ENCODE peak calls at places on chromosome 5, in seven cellular contexts. P, N, G, O, S, C and I are unnamed samples.

GRCh38 chr5:10753178-10753577 is 7.9 kb downstream of the DAP start:
- DNase-seq in P (no peak), G (no peak), O (no peak), N (no peak), S (no peak), C (no peak), I (no peak)

GRCh38 chr5:57692582-57693487 is 210.2 kb upstream of the ACTBL2 start:
- DNase-seq in N (no peak), O (peak), P (peak), S (peak), G (peak), C (peak), I (peak)

GRCh38 chr5:61840354-61840753 is 465.7 kb upstream of the KIF2A start:
- DNase-seq in S (no peak), O (no peak), P (no peak), C (no peak), N (no peak), G (no peak), I (peak)

GRCh38 chr5:143244990-143245389 is 158.5 kb downstream of the NR3C1 start:
- DNase-seq in N (no peak), O (no peak), S (no peak), P (peak), C (peak), G (no peak), I (no peak)

GRCh38 chr5:89444073-89444472 is 561.1 kb upstream of the MEF2C start:
- DNase-seq in P (no peak), N (no peak), O (no peak), G (no peak), S (no peak), C (no peak), I (no peak)

GRCh38 chr5:79418276-79418675 is 95.7 kb downstream of the HOMER1 start:
- DNase-seq in G (no peak), N (no peak), O (no peak), P (no peak), C (no peak), S (peak), I (no peak)

GRCh38 chr5:156951354-156951753 is 11.7 kb downstream of the TIMD4 start:
- DNase-seq in O (no peak), G (no peak), N (no peak), P (no peak), C (no peak), S (no peak), I (no peak)

GRCh38 chr5:138932171-138932810 is 57.2 kb upstream of the LRRTM2 start:
- DNase-seq in O (peak), G (no peak), P (no peak), C (no peak), N (no peak), S (no peak), I (peak)

GRCh38 chr5:92309336-92309991 is 926.3 kb upstream of the ARRDC3 start:
- DNase-seq in G (no peak), S (no peak), C (peak), P (peak), N (no peak), O (no peak), I (peak)

GRCh38 chr5:94707359-94707758 is 88.9 kb downstream of the SLF1 start:
- DNase-seq in C (no peak), N (no peak), S (no peak), G (no peak), P (peak), O (no peak), I (no peak)

GRCh38 chr5:179261301-179262125 is 83.7 kb downstream of the ADAMTS2 start:
- DNase-seq in S (no peak), P (peak), N (peak), G (peak), C (peak), O (peak), I (peak)

GRCh38 chr5:59660737-59661136 is 232.8 kb downstream of the PDE4D start:
- DNase-seq in O (no peak), S (no peak), N (no peak), C (peak), G (no peak), P (peak), I (peak)

GRCh38 chr5:132334812-132335211 is 34.7 kb upstream of the SLC22A5 start:
- DNase-seq in G (no peak), S (no peak), C (peak), P (peak), N (no peak), O (no peak), I (no peak)

GRCh38 chr5:115774684-115775083 is 41.8 kb downstream of the CDO1 start:
- DNase-seq in G (no peak), O (no peak), C (no peak), N (no peak), S (no peak), P (no peak), I (no peak)

GRCh38 chr5:136194611-136195010 is 1.6 kb upstream of the SMIM32 start:
- DNase-seq in S (no peak), C (no peak), N (peak), P (no peak), G (no peak), O (no peak), I (no peak)

GRCh38 chr5:136193396-136193935 is 504 bp upstream of the SMIM32 start:
- DNase-seq in G (no peak), N (no peak), C (no peak), S (no peak), P (no peak), O (no peak), I (no peak)

GRCh38 chr5:136192015-136192525 is 892 bp downstream of the SMIM32 start:
- DNase-seq in O (peak), P (no peak), C (peak), N (peak), G (no peak), S (no peak), I (peak)

GRCh38 chr5:136191304-136192014 is 1.5 kb downstream of the SMIM32 start:
- DNase-seq in C (peak), S (peak), G (no peak), O (peak), P (peak), N (no peak), I (peak)

DNA sequence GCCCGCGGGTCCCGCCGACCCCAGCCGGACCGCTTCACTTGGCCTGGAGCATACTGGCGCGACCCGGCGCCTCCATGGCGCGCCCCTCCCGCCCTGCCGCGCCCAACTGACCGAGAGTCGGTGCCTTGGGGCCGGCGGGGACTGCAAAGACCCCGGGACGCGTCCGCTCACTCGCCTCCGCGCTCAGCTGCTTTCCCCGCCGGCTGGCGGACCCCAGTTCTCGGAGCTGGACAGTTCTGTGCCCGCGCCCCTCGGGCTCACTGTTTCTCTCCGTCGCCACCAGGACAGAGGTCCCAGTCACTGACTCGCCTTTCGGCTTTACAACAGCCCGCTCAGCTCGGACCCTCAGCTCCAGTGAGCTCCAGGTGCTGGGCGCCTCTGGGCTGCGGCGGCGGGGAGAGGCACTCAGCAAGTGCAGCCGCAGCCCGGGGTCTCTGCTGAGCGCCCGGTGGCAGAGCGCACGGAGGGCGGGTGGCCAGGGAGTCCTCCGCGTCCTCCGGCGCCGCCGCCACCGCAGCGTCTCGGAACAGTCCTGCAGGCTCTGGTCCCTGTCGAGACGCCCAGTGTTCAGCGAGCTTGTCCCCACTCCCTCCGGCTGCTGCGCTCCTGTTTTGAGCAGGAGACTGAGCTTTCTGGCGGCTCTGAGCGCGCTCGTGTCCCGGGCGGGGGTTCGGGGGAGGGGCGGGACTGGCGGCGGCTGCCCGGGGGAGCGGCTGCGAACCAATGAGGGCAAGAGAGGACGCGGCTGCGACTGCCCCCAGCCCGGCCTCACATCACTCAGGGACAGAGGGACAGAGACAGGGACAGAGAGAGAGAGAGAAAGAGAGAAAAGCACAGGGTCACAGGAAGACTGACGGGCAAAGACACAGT is at the start of gene SMIM32:
- DNase-seq in N (peak), G (peak), P (no peak), O (peak), S (no peak), C (peak), I (peak)
- H3K9ac ChIP-seq in N (peak), G (peak), P (no peak), O (no peak), S (peak), C (peak), I (peak)

DNA sequence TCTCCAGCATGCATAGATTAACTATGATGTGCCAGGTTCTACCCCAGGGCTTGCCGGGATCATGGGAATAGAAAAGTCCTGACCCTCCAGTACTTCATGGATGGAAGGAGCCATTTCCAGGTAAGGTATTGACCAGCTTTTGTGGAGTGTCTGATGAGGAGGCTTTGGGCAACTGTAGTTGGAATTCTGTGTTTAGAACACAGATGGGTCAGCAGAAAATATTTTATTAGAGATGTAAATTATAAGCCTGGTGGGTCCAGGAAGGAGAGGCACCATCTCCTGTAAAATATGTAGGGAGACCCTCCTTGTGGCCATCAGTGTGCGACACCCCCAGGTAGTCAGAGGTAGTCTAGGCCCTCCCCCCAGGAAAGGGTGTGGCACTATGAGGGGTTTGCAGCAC is 156.2 kb downstream of the IRX1 start:
- DNase-seq in S (no peak), G (no peak), N (no peak), C (no peak), O (no peak), P (no peak), I (no peak)
- H2AK5ac ChIP-seq in S (no peak), G (no peak), N (no peak), C (no peak), O (no peak), P (no peak), I (no peak)

GRCh38 chr5:6321078-6321477 is 57.3 kb downstream of the MED10 start:
- DNase-seq in C (no peak), P (no peak), S (no peak), N (no peak), O (no peak), G (no peak), I (no peak)

GRCh38 chr5:6322163-6322713 is 56.1 kb downstream of the MED10 start:
- DNase-seq in S (no peak), G (no peak), P (no peak), N (no peak), O (no peak), C (no peak), I (no peak)

GRCh38 chr5:6317133-6317532 is 61.2 kb downstream of the MED10 start:
- DNase-seq in P (no peak), N (no peak), G (no peak), C (no peak), O (no peak), S (no peak), I (no peak)

GRCh38 chr5:6315580-6315979 is 62.8 kb downstream of the MED10 start:
- DNase-seq in C (no peak), O (no peak), S (no peak), G (no peak), P (no peak), N (no peak), I (no peak)

DNA sequence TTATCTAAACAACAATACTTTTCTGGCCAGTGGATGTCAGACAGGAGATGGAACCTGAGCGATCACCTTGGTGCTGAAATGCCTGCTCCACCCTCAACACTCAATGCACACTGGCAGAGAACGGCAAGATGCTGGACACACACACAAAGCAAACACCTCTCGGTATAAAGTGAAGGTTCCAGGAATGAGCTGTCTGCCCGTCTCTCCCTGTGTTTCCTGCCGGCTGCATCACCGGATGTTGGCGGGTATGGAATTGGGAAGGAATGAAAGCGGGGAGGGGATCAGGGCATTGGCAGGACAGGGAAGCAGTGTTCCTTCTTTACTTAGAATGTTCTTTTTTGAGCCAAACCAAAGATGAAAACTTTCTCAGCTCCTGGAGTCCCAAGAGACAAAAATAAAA is 59.2 kb downstream of the MED10 start:
- DNase-seq in G (no peak), P (no peak), S (no peak), N (no peak), C (no peak), O (no peak), I (no peak)
- H3K23ac ChIP-seq in G (no peak), P (no peak), S (no peak), N (no peak), C (no peak), O (no peak), I (no peak)

DNA sequence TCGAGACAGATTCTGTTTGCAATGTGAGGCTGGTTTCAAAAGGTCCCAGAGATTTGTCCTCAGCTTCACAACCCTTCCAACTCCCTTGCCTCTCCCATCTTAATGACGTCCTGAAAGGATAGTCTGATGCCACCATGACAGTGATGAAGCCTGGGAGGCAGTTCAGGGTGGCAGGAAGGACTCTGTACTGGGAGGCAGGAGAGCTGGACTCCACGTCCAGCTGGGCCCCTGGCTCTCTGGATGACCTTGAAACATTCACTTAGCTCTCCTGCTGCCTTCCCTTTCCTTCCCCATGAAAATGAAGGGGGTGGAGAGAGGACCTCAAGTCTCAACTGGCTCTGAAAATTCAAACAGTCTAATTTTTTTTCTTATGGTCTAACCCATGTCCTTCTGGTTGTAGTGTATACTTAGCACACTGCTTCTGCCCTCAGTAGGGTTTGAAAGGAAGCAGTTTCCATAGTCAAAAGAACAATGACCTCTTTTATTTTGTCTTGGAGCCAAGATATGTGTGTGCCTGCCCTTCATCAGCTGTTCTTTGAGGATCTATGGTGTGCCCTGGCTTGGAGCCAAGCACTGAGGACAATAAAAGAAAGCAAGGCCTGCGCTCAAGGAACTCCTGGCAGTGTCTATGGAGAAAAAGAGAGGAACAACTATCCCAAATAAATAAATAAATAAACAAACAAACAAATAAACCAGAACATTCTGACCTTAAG is 188.3 kb downstream of the GRIA1 start:
- DNase-seq in O (no peak), C (no peak), G (no peak), N (no peak), P (no peak), S (no peak), I (no peak)
- H3K9ac ChIP-seq in O (no peak), C (no peak), G (no peak), N (no peak), P (no peak), S (no peak), I (no peak)

GRCh38 chr5:17951392-17952169 is 317.3 kb downstream of the TAF11L14 start:
- DNase-seq in C (no peak), P (no peak), G (peak), O (peak), N (peak), S (peak), I (peak)
- H2AK5ac ChIP-seq in C (no peak), P (no peak), G (no peak), O (no peak), N (no peak), S (no peak), I (no peak)

GRCh38 chr5:37056762-37057161 is 180.2 kb downstream of the NIPBL start:
- DNase-seq in N (no peak), S (no peak), C (no peak), O (no peak), P (no peak), G (no peak), I (no peak)
- H3K23ac ChIP-seq in N (no peak), S (no peak), C (no peak), O (no peak), P (no peak), G (no peak), I (no peak)

GRCh38 chr5:111743521-111743920 is 13.5 kb downstream of the NREP start:
- DNase-seq in S (no peak), P (no peak), N (no peak), G (no peak), O (no peak), C (no peak), I (no peak)

GRCh38 chr5:111742595-111742994 is 14.4 kb downstream of the NREP start:
- DNase-seq in G (no peak), S (peak), N (no peak), P (peak), C (peak), O (no peak), I (no peak)

GRCh38 chr5:111741270-111741669 is 15.7 kb downstream of the NREP start:
- DNase-seq in G (no peak), P (peak), C (no peak), N (no peak), O (no peak), S (no peak), I (no peak)

GRCh38 chr5:111743993-111744392 is 13.0 kb downstream of the NREP start:
- DNase-seq in P (peak), S (peak), O (no peak), N (no peak), G (no peak), C (peak), I (no peak)

GRCh38 chr5:111742166-111742565 is 14.8 kb downstream of the NREP start:
- DNase-seq in O (no peak), G (no peak), S (no peak), C (no peak), P (no peak), N (no peak), I (no peak)
- H3K9ac ChIP-seq in O (no peak), G (no peak), S (no peak), C (peak), P (peak), N (no peak), I (no peak)

GRCh38 chr5:129174447-129174846 is 79.9 kb downstream of the ISOC1 start:
- DNase-seq in C (no peak), G (no peak), S (no peak), N (no peak), P (no peak), O (no peak), I (no peak)
- H2AK5ac ChIP-seq in C (no peak), G (no peak), S (no peak), N (no peak), P (no peak), O (no peak), I (no peak)

DNA sequence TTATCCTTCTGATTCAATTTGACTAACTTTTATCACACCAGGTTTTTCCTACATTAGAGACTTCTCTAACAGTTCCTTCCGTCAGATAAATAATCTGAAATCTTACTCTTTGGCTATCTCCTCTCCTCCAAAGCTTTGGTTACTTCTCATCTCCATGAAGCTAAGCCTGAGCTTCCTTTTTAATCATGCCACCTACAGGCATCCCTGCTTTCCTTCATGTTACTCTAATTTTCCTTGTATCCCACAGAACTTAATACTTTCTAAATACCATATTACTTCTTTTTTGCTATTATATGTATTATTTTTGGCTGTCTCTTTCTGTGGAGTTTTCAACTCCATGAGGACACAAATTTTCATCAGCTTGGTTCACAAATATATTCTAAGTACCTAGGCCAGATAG is 49.7 kb downstream of the C9 start:
- DNase-seq in O (no peak), P (no peak), N (no peak), G (no peak), C (no peak), S (no peak), I (peak)
- H3K23ac ChIP-seq in O (no peak), P (no peak), N (no peak), G (no peak), C (no peak), S (no peak), I (no peak)